ENCODE peak calls at places on chromosomes 6 and 20, in eight cellular contexts. One of them, this sample, is unnamed. For H3K4me1, the result is how much of the 10 kb centered on the place peaks cover.

GRCh38 chr6:50815436-50816114 is 3.1 kb upstream of the TFAP2B start:
- DNase-seq in fibroblast of lung: peak
- DNase-seq in psoas muscle: no peak
- DNase-seq in mesendoderm: no peak
- DNase-seq in CD4-positive, alpha-beta memory T cell: no peak
- DNase-seq in aorta: no peak
- DNase-seq in CD8-positive, alpha-beta memory T cell: no peak
- DNase-seq in hepatocyte: peak
- DNase-seq in this sample: no peak

GRCh38 chr20:41599699-41600104 is 18.5 kb downstream of the CHD6 start:
- DNase-seq in fibroblast of lung: no peak
- DNase-seq in CD4-positive, alpha-beta memory T cell: no peak
- DNase-seq in aorta: no peak
- DNase-seq in mesendoderm: no peak
- DNase-seq in hepatocyte: peak
- DNase-seq in CD8-positive, alpha-beta memory T cell: no peak
- DNase-seq in psoas muscle: no peak
- DNase-seq in this sample: no peak

GRCh38 chr20:7980332-7981046 is 39.1 kb downstream of the TMX4 start:
- DNase-seq in CD8-positive, alpha-beta memory T cell: no peak
- DNase-seq in CD4-positive, alpha-beta memory T cell: peak
- DNase-seq in fibroblast of lung: peak
- DNase-seq in aorta: no peak
- DNase-seq in psoas muscle: no peak
- DNase-seq in hepatocyte: peak
- DNase-seq in mesendoderm: peak
- DNase-seq in this sample: no peak

GRCh38 chr20:24912397-24913075 is 36.5 kb upstream of the CST7 start:
- DNase-seq in hepatocyte: no peak
- DNase-seq in CD4-positive, alpha-beta memory T cell: no peak
- DNase-seq in psoas muscle: no peak
- DNase-seq in CD8-positive, alpha-beta memory T cell: no peak
- DNase-seq in aorta: no peak
- DNase-seq in fibroblast of lung: no peak
- DNase-seq in mesendoderm: no peak
- DNase-seq in this sample: no peak

GRCh38 chr20:53179749-53180148 is 207.6 kb downstream of the TSHZ2 start:
- DNase-seq in psoas muscle: no peak
- DNase-seq in CD8-positive, alpha-beta memory T cell: no peak
- DNase-seq in CD4-positive, alpha-beta memory T cell: no peak
- DNase-seq in hepatocyte: no peak
- DNase-seq in mesendoderm: no peak
- DNase-seq in aorta: no peak
- DNase-seq in fibroblast of lung: no peak
- DNase-seq in this sample: no peak

GRCh38 chr20:3042621-3043020 is 801 bp upstream of the GNRH2 start:
- DNase-seq in psoas muscle: peak
- DNase-seq in aorta: no peak
- DNase-seq in hepatocyte: no peak
- DNase-seq in CD4-positive, alpha-beta memory T cell: no peak
- DNase-seq in mesendoderm: no peak
- DNase-seq in CD8-positive, alpha-beta memory T cell: no peak
- DNase-seq in fibroblast of lung: peak
- DNase-seq in this sample: no peak

GRCh38 chr6:168090064-168090690 is 11.2 kb upstream of the FRMD1 start:
- DNase-seq in hepatocyte: no peak
- DNase-seq in fibroblast of lung: no peak
- DNase-seq in CD8-positive, alpha-beta memory T cell: peak
- DNase-seq in psoas muscle: no peak
- DNase-seq in mesendoderm: no peak
- DNase-seq in aorta: no peak
- DNase-seq in CD4-positive, alpha-beta memory T cell: no peak
- DNase-seq in this sample: no peak

GRCh38 chr6:27501187-27501586 is 28.3 kb upstream of the ZNF184 start:
- DNase-seq in hepatocyte: no peak
- DNase-seq in CD8-positive, alpha-beta memory T cell: no peak
- DNase-seq in CD4-positive, alpha-beta memory T cell: no peak
- DNase-seq in aorta: no peak
- DNase-seq in mesendoderm: no peak
- DNase-seq in fibroblast of lung: no peak
- DNase-seq in psoas muscle: no peak
- DNase-seq in this sample: no peak

GRCh38 chr6:87794922-87795885 is 93.2 kb upstream of the AKIRIN2 start:
- DNase-seq in psoas muscle: no peak
- DNase-seq in mesendoderm: no peak
- DNase-seq in CD4-positive, alpha-beta memory T cell: no peak
- DNase-seq in aorta: no peak
- DNase-seq in hepatocyte: no peak
- DNase-seq in fibroblast of lung: no peak
- DNase-seq in CD8-positive, alpha-beta memory T cell: no peak
- DNase-seq in this sample: no peak

GRCh38 chr6:33963351-33963750 is 159.5 kb upstream of the MLN start:
- DNase-seq in hepatocyte: no peak
- DNase-seq in psoas muscle: no peak
- DNase-seq in fibroblast of lung: no peak
- DNase-seq in CD4-positive, alpha-beta memory T cell: no peak
- DNase-seq in mesendoderm: no peak
- DNase-seq in CD8-positive, alpha-beta memory T cell: peak
- DNase-seq in aorta: peak
- DNase-seq in this sample: no peak

GRCh38 chr6:100693249-100693927 is 187.7 kb downstream of the ASCC3 start:
- DNase-seq in mesendoderm: no peak
- DNase-seq in CD4-positive, alpha-beta memory T cell: no peak
- DNase-seq in fibroblast of lung: no peak
- DNase-seq in psoas muscle: no peak
- DNase-seq in hepatocyte: no peak
- DNase-seq in aorta: no peak
- DNase-seq in CD8-positive, alpha-beta memory T cell: no peak
- DNase-seq in this sample: no peak

GRCh38 chr6:106448000-106448426 is 87.5 kb downstream of the CRYBG1 start:
- DNase-seq in psoas muscle: no peak
- DNase-seq in mesendoderm: no peak
- DNase-seq in CD4-positive, alpha-beta memory T cell: no peak
- DNase-seq in fibroblast of lung: no peak
- DNase-seq in hepatocyte: no peak
- DNase-seq in CD8-positive, alpha-beta memory T cell: no peak
- DNase-seq in aorta: no peak
- DNase-seq in this sample: no peak

GRCh38 chr6:45591306-45591705 is 213.6 kb upstream of the SUPT3H start:
- DNase-seq in CD4-positive, alpha-beta memory T cell: no peak
- DNase-seq in mesendoderm: no peak
- DNase-seq in fibroblast of lung: no peak
- DNase-seq in hepatocyte: no peak
- DNase-seq in aorta: no peak
- DNase-seq in psoas muscle: no peak
- DNase-seq in CD8-positive, alpha-beta memory T cell: no peak
- DNase-seq in this sample: no peak

GRCh38 chr6:46486186-46486585 is 5.1 kb downstream of the RCAN2 start:
- DNase-seq in CD8-positive, alpha-beta memory T cell: no peak
- DNase-seq in psoas muscle: no peak
- DNase-seq in mesendoderm: peak
- DNase-seq in hepatocyte: no peak
- DNase-seq in aorta: no peak
- DNase-seq in CD4-positive, alpha-beta memory T cell: no peak
- DNase-seq in fibroblast of lung: no peak
- DNase-seq in this sample: no peak

GRCh38 chr20:63471719-63472158 is 716 bp downstream of the KCNQ2 start:
- DNase-seq in hepatocyte: no peak
- DNase-seq in CD8-positive, alpha-beta memory T cell: no peak
- DNase-seq in mesendoderm: peak
- DNase-seq in CD4-positive, alpha-beta memory T cell: no peak
- DNase-seq in aorta: no peak
- DNase-seq in psoas muscle: no peak
- DNase-seq in fibroblast of lung: no peak
- DNase-seq in this sample: no peak

GRCh38 chr6:159460476-159460875 is 232.6 kb downstream of the SOD2 start:
- DNase-seq in mesendoderm: peak
- DNase-seq in CD8-positive, alpha-beta memory T cell: no peak
- DNase-seq in CD4-positive, alpha-beta memory T cell: no peak
- DNase-seq in aorta: no peak
- DNase-seq in fibroblast of lung: no peak
- DNase-seq in hepatocyte: no peak
- DNase-seq in psoas muscle: no peak
- DNase-seq in this sample: no peak

GRCh38 chr6:3698021-3698420 is 53.5 kb downstream of the PXDC1 start:
- DNase-seq in psoas muscle: no peak
- DNase-seq in fibroblast of lung: no peak
- DNase-seq in CD8-positive, alpha-beta memory T cell: no peak
- DNase-seq in mesendoderm: no peak
- DNase-seq in aorta: no peak
- DNase-seq in hepatocyte: no peak
- DNase-seq in CD4-positive, alpha-beta memory T cell: no peak
- DNase-seq in this sample: no peak

GRCh38 chr6:90289902-90290301 is 6.7 kb downstream of the BACH2 start:
- DNase-seq in CD8-positive, alpha-beta memory T cell: no peak
- DNase-seq in CD4-positive, alpha-beta memory T cell: no peak
- DNase-seq in hepatocyte: no peak
- DNase-seq in mesendoderm: no peak
- DNase-seq in aorta: no peak
- DNase-seq in fibroblast of lung: no peak
- DNase-seq in psoas muscle: no peak
- DNase-seq in this sample: no peak

GRCh38 chr6:90294008-90294511 is 2.6 kb downstream of the BACH2 start:
- DNase-seq in CD8-positive, alpha-beta memory T cell: no peak
- DNase-seq in mesendoderm: no peak
- DNase-seq in CD4-positive, alpha-beta memory T cell: no peak
- DNase-seq in hepatocyte: no peak
- DNase-seq in psoas muscle: no peak
- DNase-seq in fibroblast of lung: no peak
- DNase-seq in aorta: no peak
- DNase-seq in this sample: no peak

GRCh38 chr6:90293319-90293937 is 3.2 kb downstream of the BACH2 start:
- DNase-seq in fibroblast of lung: no peak
- DNase-seq in hepatocyte: no peak
- DNase-seq in aorta: no peak
- DNase-seq in CD4-positive, alpha-beta memory T cell: no peak
- DNase-seq in psoas muscle: no peak
- DNase-seq in mesendoderm: no peak
- DNase-seq in CD8-positive, alpha-beta memory T cell: no peak
- DNase-seq in this sample: no peak

GRCh38 chr6:90288404-90288803 is 8.2 kb downstream of the BACH2 start:
- DNase-seq in psoas muscle: no peak
- DNase-seq in CD8-positive, alpha-beta memory T cell: no peak
- DNase-seq in aorta: no peak
- DNase-seq in mesendoderm: peak
- DNase-seq in fibroblast of lung: peak
- DNase-seq in hepatocyte: peak
- DNase-seq in CD4-positive, alpha-beta memory T cell: no peak
- DNase-seq in this sample: peak

GRCh38 chr6:90290991-90291390 is 5.7 kb downstream of the BACH2 start:
- DNase-seq in aorta: no peak
- DNase-seq in CD4-positive, alpha-beta memory T cell: no peak
- DNase-seq in CD8-positive, alpha-beta memory T cell: no peak
- DNase-seq in fibroblast of lung: no peak
- DNase-seq in psoas muscle: no peak
- DNase-seq in hepatocyte: no peak
- DNase-seq in mesendoderm: no peak
- DNase-seq in this sample: no peak
- H3K4me1 ChIP-seq in aorta: under half
- H3K4me1 ChIP-seq in CD4-positive, alpha-beta memory T cell: half or more
- H3K4me1 ChIP-seq in CD8-positive, alpha-beta memory T cell: half or more
- H3K4me1 ChIP-seq in fibroblast of lung: under half
- H3K4me1 ChIP-seq in psoas muscle: half or more
- H3K4me1 ChIP-seq in hepatocyte: under half
- H3K4me1 ChIP-seq in mesendoderm: under half
- H3K4me1 ChIP-seq in this sample: under half

GRCh38 chr6:109093732-109094131 is 914 bp downstream of the SESN1 start:
- DNase-seq in CD4-positive, alpha-beta memory T cell: peak
- DNase-seq in psoas muscle: no peak
- DNase-seq in hepatocyte: no peak
- DNase-seq in mesendoderm: peak
- DNase-seq in aorta: no peak
- DNase-seq in CD8-positive, alpha-beta memory T cell: no peak
- DNase-seq in fibroblast of lung: no peak
- DNase-seq in this sample: no peak

GRCh38 chr6:109091314-109092009 is 3.2 kb downstream of the SESN1 start:
- DNase-seq in hepatocyte: no peak
- DNase-seq in CD8-positive, alpha-beta memory T cell: no peak
- DNase-seq in fibroblast of lung: no peak
- DNase-seq in CD4-positive, alpha-beta memory T cell: no peak
- DNase-seq in aorta: no peak
- DNase-seq in psoas muscle: peak
- DNase-seq in mesendoderm: no peak
- DNase-seq in this sample: no peak

GRCh38 chr6:109095036-109095820 is at the start of gene CEP57L1:
- DNase-seq in mesendoderm: peak
- DNase-seq in fibroblast of lung: peak
- DNase-seq in CD4-positive, alpha-beta memory T cell: peak
- DNase-seq in aorta: peak
- DNase-seq in psoas muscle: peak
- DNase-seq in hepatocyte: peak
- DNase-seq in CD8-positive, alpha-beta memory T cell: peak
- DNase-seq in this sample: peak

GRCh38 chr6:109094351-109095035 is at the start of gene SESN1:
- DNase-seq in CD8-positive, alpha-beta memory T cell: peak
- DNase-seq in fibroblast of lung: peak
- DNase-seq in hepatocyte: peak
- DNase-seq in CD4-positive, alpha-beta memory T cell: peak
- DNase-seq in psoas muscle: peak
- DNase-seq in mesendoderm: peak
- DNase-seq in aorta: peak
- DNase-seq in this sample: peak

DNA sequence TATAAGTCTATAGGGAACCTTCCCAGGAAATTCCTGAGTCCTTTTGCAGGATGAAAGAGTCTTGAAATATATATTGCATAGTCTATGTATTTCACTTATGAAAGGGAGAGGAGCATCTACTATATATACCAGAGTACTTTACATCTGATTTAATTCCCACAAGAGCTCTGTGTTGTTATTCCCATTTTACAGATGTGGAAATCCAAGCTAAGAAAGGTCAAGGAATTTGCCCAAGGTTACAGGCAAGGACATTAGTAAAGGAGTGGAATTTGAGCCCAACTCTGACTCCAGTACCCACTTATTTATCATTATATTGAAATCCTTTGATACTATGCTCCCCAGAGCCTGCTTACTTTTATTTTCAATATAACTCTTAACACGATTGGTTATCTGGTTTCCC is 2.6 kb downstream of the SESN1 start:
- DNase-seq in mesendoderm: no peak
- DNase-seq in fibroblast of lung: no peak
- DNase-seq in hepatocyte: no peak
- DNase-seq in aorta: no peak
- DNase-seq in CD4-positive, alpha-beta memory T cell: no peak
- DNase-seq in psoas muscle: no peak
- DNase-seq in CD8-positive, alpha-beta memory T cell: no peak
- DNase-seq in this sample: no peak
- H3K4me1 ChIP-seq in mesendoderm: under half
- H3K4me1 ChIP-seq in fibroblast of lung: under half
- H3K4me1 ChIP-seq in hepatocyte: under half
- H3K4me1 ChIP-seq in aorta: under half
- H3K4me1 ChIP-seq in CD4-positive, alpha-beta memory T cell: under half
- H3K4me1 ChIP-seq in psoas muscle: half or more
- H3K4me1 ChIP-seq in CD8-positive, alpha-beta memory T cell: under half
- H3K4me1 ChIP-seq in this sample: under half

GRCh38 chr6:138063726-138064125 is 43.5 kb downstream of the PERP start:
- DNase-seq in CD8-positive, alpha-beta memory T cell: no peak
- DNase-seq in aorta: no peak
- DNase-seq in psoas muscle: no peak
- DNase-seq in CD4-positive, alpha-beta memory T cell: no peak
- DNase-seq in fibroblast of lung: no peak
- DNase-seq in hepatocyte: no peak
- DNase-seq in mesendoderm: no peak
- DNase-seq in this sample: no peak
- H3K4me1 ChIP-seq in CD8-positive, alpha-beta memory T cell: under half
- H3K4me1 ChIP-seq in aorta: under half
- H3K4me1 ChIP-seq in psoas muscle: under half
- H3K4me1 ChIP-seq in CD4-positive, alpha-beta memory T cell: under half
- H3K4me1 ChIP-seq in fibroblast of lung: under half
- H3K4me1 ChIP-seq in hepatocyte: under half
- H3K4me1 ChIP-seq in mesendoderm: under half
- H3K4me1 ChIP-seq in this sample: under half

GRCh38 chr6:144338951-144339681 is 54.0 kb downstream of the UTRN start:
- DNase-seq in mesendoderm: no peak
- DNase-seq in hepatocyte: no peak
- DNase-seq in aorta: no peak
- DNase-seq in psoas muscle: no peak
- DNase-seq in fibroblast of lung: no peak
- DNase-seq in CD8-positive, alpha-beta memory T cell: no peak
- DNase-seq in CD4-positive, alpha-beta memory T cell: no peak
- DNase-seq in this sample: no peak
- H3K4me1 ChIP-seq in mesendoderm: under half
- H3K4me1 ChIP-seq in hepatocyte: under half
- H3K4me1 ChIP-seq in aorta: under half
- H3K4me1 ChIP-seq in psoas muscle: half or more
- H3K4me1 ChIP-seq in fibroblast of lung: under half
- H3K4me1 ChIP-seq in CD8-positive, alpha-beta memory T cell: half or more
- H3K4me1 ChIP-seq in CD4-positive, alpha-beta memory T cell: half or more
- H3K4me1 ChIP-seq in this sample: half or more

This sample was measured in thyroid gland.